ENCODE peak calls at places on chromosomes 5 and 9, in eight cellular contexts. N is endodermal cell, A is A549, Q is body of pancreas, C is stomach, M is neuronal stem cell, Y is adipocyte, J is epithelial cell of esophagus. W is an unnamed sample.

GRCh38 chr5:180832638-180833068 is 28.4 kb downstream of the ZFP62 start:
- DNase-seq in N (no peak), J (no peak), Y (no peak), M (no peak), A (no peak), Q (no peak), C (no peak), W (peak; percentile 39)

GRCh38 chr5:33074548-33074947 is 363.4 kb downstream of the NPR3 start:
- DNase-seq in C (no peak), Q (no peak), M (no peak), Y (peak; percentile 65), N (no peak), J (no peak), A (no peak), W (no peak)

GRCh38 chr9:124440786-124441185 is 9.5 kb upstream of the ADGRD2 start:
- DNase-seq in J (no peak), C (no peak), Q (no peak), A (no peak), M (no peak), Y (no peak), N (no peak), W (no peak)

GRCh38 chr9:12566411-12566810 is 126.8 kb upstream of the TYRP1 start:
- DNase-seq in N (no peak), M (no peak), Y (no peak), Q (peak; percentile 6), C (no peak), A (no peak), J (no peak), W (no peak)

GRCh38 chr9:7172445-7173115 is 414.8 kb downstream of the KDM4C start:
- DNase-seq in C (no peak), J (no peak), Y (peak; percentile 5), A (no peak), Q (no peak), N (no peak), M (no peak), W (no peak)

GRCh38 chr5:179328291-179328690 is 17.0 kb downstream of the ADAMTS2 start:
- DNase-seq in Q (no peak), C (no peak), Y (no peak), M (no peak), N (no peak), A (no peak), J (no peak), W (no peak)

GRCh38 chr9:129839324-129840023 is 4.2 kb downstream of the USP20 start:
- DNase-seq in Y (peak; percentile 5), N (no peak), C (no peak), Q (no peak), M (no peak), J (no peak), A (no peak), W (no peak)

GRCh38 chr9:123353041-123353440 is 3.0 kb upstream of the CRB2 start:
- DNase-seq in J (peak; percentile 26), N (no peak), Q (no peak), M (no peak), C (peak; percentile 54), Y (no peak), A (no peak), W (no peak)

GRCh38 chr9:70420267-70421019 is 6.0 kb upstream of the KLF9 start:
- DNase-seq in M (peak; percentile 56), Y (peak; percentile 90), N (peak; percentile 94), C (peak; percentile 94), J (peak; percentile 79), Q (peak; percentile 97), A (peak; percentile 59), W (peak; percentile 92)

GRCh38 chr9:79353856-79354520 is 217.8 kb upstream of the TLE4 start:
- DNase-seq in N (no peak), M (no peak), C (no peak), Q (no peak), Y (peak; percentile 41), J (peak; percentile 4), A (peak; percentile 5), W (no peak)

GRCh38 chr9:130936285-130937117 is 2.5 kb downstream of the FIBCD1 start:
- DNase-seq in J (peak; percentile 49), C (no peak), M (no peak), Q (no peak), N (peak; percentile 90), Y (peak; percentile 66), A (peak; percentile 58), W (peak; percentile 18)

GRCh38 chr5:169029661-169030274 is 271.2 kb downstream of the SLIT3 start:
- DNase-seq in C (no peak), J (no peak), Q (no peak), N (no peak), A (no peak), M (no peak), Y (peak; percentile 44), W (no peak)

GRCh38 chr5:9196403-9197224 is 349.3 kb downstream of the SEMA5A start:
- DNase-seq in Q (no peak), J (peak; percentile 88), M (peak; percentile 95), C (no peak), Y (peak; percentile 33), N (peak; percentile 76), A (no peak), W (no peak)

GRCh38 chr5:135629164-135629563 is 50.4 kb upstream of the CXCL14 start:
- DNase-seq in J (no peak), M (no peak), C (no peak), A (no peak), N (peak; percentile 50), Y (no peak), Q (no peak), W (no peak)

GRCh38 chr9:3746296-3747275 is 220.8 kb upstream of the RFX3 start:
- DNase-seq in Q (no peak), J (peak; percentile 90), A (peak; percentile 46), N (no peak), M (no peak), Y (peak; percentile 74), C (no peak), W (no peak)

GRCh38 chr9:82148849-82149544 is 160.4 kb downstream of the SPATA31D1 start:
- DNase-seq in Q (peak; percentile 20), M (no peak), C (no peak), J (no peak), A (no peak), N (no peak), Y (peak; percentile 93), W (no peak)

GRCh38 chr5:153534102-153534501 is 43.6 kb downstream of the GRIA1 start:
- DNase-seq in Q (no peak), J (no peak), A (no peak), C (no peak), M (no peak), N (no peak), Y (no peak), W (no peak)

GRCh38 chr5:174239718-174240117 is 194.2 kb downstream of the NSG2 start:
- DNase-seq in J (no peak), M (no peak), C (no peak), N (no peak), A (no peak), Q (no peak), Y (no peak), W (no peak)

GRCh38 chr9:120532475-120532874 is 47.5 kb downstream of the CDK5RAP2 start:
- DNase-seq in Y (peak; percentile 80), J (peak; percentile 91), A (peak; percentile 37), M (no peak), Q (no peak), N (no peak), C (peak; percentile 72), W (peak; percentile 63)
- H3K4me3 ChIP-seq in Y (peak overlapping the region; percentile 25), J (peak overlapping the region; percentile 37), A (no peak overlapping the region), M (no peak overlapping the region), Q (no peak overlapping the region), N (no peak overlapping the region), C (no peak overlapping the region), W (no peak overlapping the region)

GRCh38 chr5:92841604-92842155 is 739.3 kb downstream of the NR2F1-AS1 start:
- DNase-seq in J (no peak), N (no peak), C (no peak), Y (no peak), Q (no peak), M (no peak), A (no peak), W (no peak)

GRCh38 chr5:92836861-92837755 is 743.9 kb downstream of the NR2F1-AS1 start:
- DNase-seq in Q (no peak), C (no peak), Y (peak; percentile 53), J (no peak), M (no peak), A (no peak), N (no peak), W (no peak)

GRCh38 chr5:92835712-92836111 is 745.3 kb downstream of the NR2F1-AS1 start:
- DNase-seq in J (no peak), M (no peak), N (no peak), C (no peak), A (no peak), Y (peak; percentile 36), Q (no peak), W (no peak)

DNA sequence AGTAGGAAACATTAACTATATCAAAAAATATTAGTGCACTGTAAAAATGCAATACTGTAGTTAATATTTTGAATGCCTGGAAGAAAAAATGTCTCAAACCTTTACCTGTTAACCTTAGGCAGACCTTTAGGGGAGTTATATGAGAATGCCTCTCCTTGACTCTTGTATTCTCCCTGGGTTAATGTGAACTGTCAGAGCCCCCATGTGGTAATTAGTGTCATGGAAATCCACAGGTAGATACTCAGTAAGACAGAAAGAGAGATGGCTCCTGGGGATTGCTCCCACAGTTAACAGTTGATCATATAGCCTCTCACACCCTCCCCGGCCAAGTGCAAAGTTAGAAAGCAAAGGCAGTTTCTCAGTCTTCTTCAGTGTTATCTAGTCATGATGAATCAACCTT is 742.8 kb downstream of the NR2F1-AS1 start:
- DNase-seq in M (no peak), C (no peak), Q (no peak), A (peak; percentile 15), J (peak; percentile 64), N (peak; percentile 56), Y (no peak), W (no peak)
- H3K4me3 ChIP-seq in M (no peak overlapping the region), C (no peak overlapping the region), Q (no peak overlapping the region), A (no peak overlapping the region), J (no peak overlapping the region), N (no peak overlapping the region), Y (no peak overlapping the region), W (no peak overlapping the region)

DNA sequence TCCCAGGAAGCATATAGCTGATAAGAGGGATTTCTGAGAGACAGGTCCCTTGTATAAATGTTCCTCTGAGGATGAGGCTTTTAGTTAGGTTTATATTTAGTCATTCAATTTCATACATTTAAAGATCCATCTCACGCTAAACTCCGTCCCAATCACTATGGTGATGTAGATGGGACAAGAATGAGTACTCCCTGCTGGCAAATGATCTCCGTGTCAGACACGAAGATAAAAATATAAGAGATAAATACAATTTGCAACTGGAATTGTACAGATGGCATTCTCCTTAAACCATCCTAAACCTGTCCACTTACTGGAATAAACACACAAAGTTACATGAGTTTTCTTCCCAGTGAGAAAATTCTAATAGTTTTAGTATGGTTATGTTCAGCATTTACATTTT is 233.0 kb downstream of the PRR16 start:
- DNase-seq in N (no peak), Q (no peak), C (no peak), M (no peak), A (no peak), J (no peak), Y (no peak), W (no peak)
- H3K4me3 ChIP-seq in N (no peak overlapping the region), Q (no peak overlapping the region), C (no peak overlapping the region), M (no peak overlapping the region), A (no peak overlapping the region), J (no peak overlapping the region), Y (no peak overlapping the region), W (no peak overlapping the region)

DNA sequence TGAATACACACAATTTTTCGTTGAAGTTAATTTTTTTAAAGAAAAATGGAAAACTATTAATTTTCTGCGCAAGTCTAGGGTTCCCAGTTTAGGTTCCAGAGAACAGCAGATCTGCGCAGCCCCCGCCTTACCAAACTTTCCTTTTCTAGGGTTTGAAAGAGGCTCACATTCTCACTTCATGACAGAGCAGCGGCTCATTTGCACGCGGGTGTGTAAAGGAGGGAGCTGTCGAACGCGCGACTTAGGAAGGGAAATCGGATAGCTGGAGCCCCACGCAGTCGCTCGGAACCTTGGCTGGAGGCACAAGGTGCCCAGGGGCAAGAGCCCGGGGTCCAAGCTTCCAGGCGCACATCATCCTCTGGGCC is 198.9 kb downstream of the MEF2C start:
- DNase-seq in A (no peak), Q (no peak), M (no peak), C (no peak), Y (no peak), N (no peak), J (no peak), W (no peak)
- H3K4me3 ChIP-seq in A (peak overlapping the region; percentile 26), Q (no peak overlapping the region), M (no peak overlapping the region), C (no peak overlapping the region), Y (no peak overlapping the region), N (no peak overlapping the region), J (no peak overlapping the region), W (no peak overlapping the region)

W was measured in transverse colon.